ENCODE peak calls at places on chromosome 18, in seven cellular contexts. R is mesendoderm, L is H9, M is IMR-90, U is neuronal stem cell, S is H1, H is trophoblast cell. E is an unnamed sample.

GRCh38 chr18:49304746-49305145 is 155.7 kb downstream of the DYM start:
- DNase-seq in L (no peak), S (no peak), R (no peak), U (no peak), H (peak), M (peak), E (no peak)

GRCh38 chr18:55633032-55633431 is 45.0 kb upstream of the TCF4 start:
- DNase-seq in R (no peak), H (peak), S (no peak), M (no peak), U (no peak), L (no peak), E (no peak)

GRCh38 chr18:78192044-78192443 is 787.6 kb upstream of the SALL3 start:
- DNase-seq in H (no peak), L (peak), R (peak), M (no peak), U (no peak), S (no peak), E (no peak)

GRCh38 chr18:55779711-55780590 is 192.0 kb upstream of the TCF4 start:
- DNase-seq in H (peak), R (peak), M (peak), S (peak), U (peak), L (peak), E (peak)

GRCh38 chr18:46398625-46399024 is 258.4 kb downstream of the LOXHD1 start:
- DNase-seq in R (no peak), L (no peak), S (no peak), H (peak), U (no peak), M (no peak), E (no peak)

GRCh38 chr18:40356153-40356552 is 1598.9 kb upstream of the PIK3C3 start:
- DNase-seq in H (no peak), M (no peak), U (no peak), S (no peak), R (no peak), L (no peak), E (no peak)

GRCh38 chr18:74373428-74373827 is 57.8 kb downstream of the C18orf63 start:
- DNase-seq in M (no peak), U (no peak), R (no peak), S (no peak), H (no peak), L (no peak), E (no peak)

GRCh38 chr18:38545071-38545470 is 979.5 kb upstream of the CELF4 start:
- DNase-seq in M (no peak), R (peak), H (no peak), L (peak), U (no peak), S (peak), E (peak)

GRCh38 chr18:62781893-62782292 is 66.6 kb downstream of the PHLPP1 start:
- DNase-seq in M (peak), U (no peak), S (no peak), R (no peak), H (peak), L (no peak), E (peak)

GRCh38 chr18:74316257-74317180 is 880 bp downstream of the C18orf63 start:
- DNase-seq in S (no peak), U (no peak), M (peak), H (peak), L (no peak), R (peak), E (peak)

DNA sequence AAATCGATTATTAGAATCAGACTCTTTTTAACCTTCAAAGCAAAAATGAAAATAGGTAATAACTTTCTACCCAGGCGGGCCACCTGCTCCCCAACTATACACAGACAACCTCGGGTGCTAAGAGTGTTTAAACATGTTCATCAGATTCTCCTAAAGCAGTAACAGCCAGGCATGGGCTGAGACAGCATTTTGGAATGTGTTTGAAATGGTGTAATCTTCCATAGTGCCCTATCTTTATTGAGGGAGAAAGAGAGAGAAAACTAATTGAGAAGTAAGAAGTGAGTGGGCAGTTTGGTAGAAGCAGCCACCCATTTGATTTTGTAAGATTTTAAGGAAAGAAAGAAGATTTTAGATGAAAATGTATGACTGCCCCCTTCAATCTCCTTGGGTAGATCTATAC is 196.1 kb upstream of the CTAGE1 start:
- DNase-seq in S (no peak), L (no peak), M (peak), R (no peak), H (peak), U (no peak), E (peak)
- H4K8ac ChIP-seq in S (no peak), L (no peak), M (no peak), R (no peak), H (no peak), U (no peak), E (no peak)

GRCh38 chr18:79378416-79379250 is 17.1 kb upstream of the NFATC1 start:
- DNase-seq in S (peak), U (peak), L (peak), H (peak), R (peak), M (peak), E (peak)
- H4K8ac ChIP-seq in S (peak), U (no peak), L (no peak), H (no peak), R (no peak), M (no peak), E (no peak)

DNA sequence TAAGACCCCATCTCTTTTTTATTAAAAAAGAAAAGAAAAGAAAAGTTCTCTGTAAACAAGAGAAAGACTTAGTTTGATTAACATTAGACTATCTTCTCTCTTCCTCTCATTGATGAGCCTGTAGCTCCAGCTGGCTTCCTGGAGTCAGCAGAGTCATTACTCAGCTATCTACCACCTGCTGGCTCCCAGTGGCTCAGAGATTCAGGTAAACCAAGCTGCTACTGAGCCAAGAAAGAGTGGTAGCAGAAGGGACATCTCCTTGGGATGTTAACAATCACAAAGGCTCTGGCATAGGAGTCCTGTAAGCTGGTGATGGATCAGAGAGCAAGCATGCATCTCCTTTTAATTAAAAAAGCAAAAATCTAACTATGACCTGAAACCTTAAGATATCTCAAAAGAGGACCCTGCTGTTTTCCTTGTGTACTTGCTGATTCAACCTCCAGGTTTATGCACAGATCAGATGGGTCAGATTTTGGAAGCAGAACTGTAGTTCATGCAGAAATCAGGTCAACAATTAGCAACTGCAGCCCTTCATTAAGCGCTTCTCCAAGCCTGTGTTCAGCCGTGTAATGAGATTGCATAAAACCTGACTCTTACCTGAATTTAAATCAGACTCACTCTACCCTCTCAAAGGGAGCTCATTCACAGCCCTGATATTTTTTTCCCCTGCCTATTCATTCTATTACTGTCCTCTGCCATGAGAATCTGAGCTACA is 225.8 kb downstream of the RNF152 start:
- DNase-seq in R (peak), L (peak), U (no peak), H (no peak), M (no peak), S (no peak), E (no peak)
- H4K8ac ChIP-seq in R (no peak), L (no peak), U (no peak), H (no peak), M (no peak), S (no peak), E (no peak)

GRCh38 chr18:57812126-57812477 is 9.0 kb upstream of the ATP8B1 start:
- DNase-seq in H (no peak), L (no peak), M (no peak), S (no peak), R (no peak), U (no peak), E (no peak)
- H4K8ac ChIP-seq in H (no peak), L (no peak), M (peak), S (no peak), R (no peak), U (no peak), E (no peak)

GRCh38 chr18:75544496-75544895 is 117.0 kb upstream of the SMIM21 start:
- DNase-seq in U (no peak), S (no peak), H (no peak), R (no peak), M (peak), L (no peak), E (peak)
- H4K8ac ChIP-seq in U (no peak), S (no peak), H (no peak), R (no peak), M (no peak), L (no peak), E (no peak)